ENCODE peak calls at places on chromosomes 6 and 20, in nine cellular contexts. O, F, J, U, K, D, I, Y and X are unnamed samples.

GRCh38 chr6:95280690-95281273 is 296.6 kb upstream of the MANEA start:
- DNase-seq in F (no peak), D (no peak), O (no peak), K (peak), I (peak), J (peak), Y (no peak), U (no peak), X (no peak)

GRCh38 chr6:137697267-137697938 is 169.7 kb upstream of the TNFAIP3 start:
- DNase-seq in J (peak), K (peak), U (peak), O (no peak), Y (peak), I (peak), D (no peak), F (no peak), X (peak)

GRCh38 chr20:32674362-32674789 is 635 bp upstream of the C20orf203 start:
- DNase-seq in J (peak), U (peak), F (peak), K (peak), I (peak), Y (peak), D (peak), O (no peak), X (peak)

GRCh38 chr6:136753624-136754023 is 38.7 kb downstream of the MAP3K5 start:
- DNase-seq in U (peak), K (peak), I (peak), F (peak), D (peak), Y (no peak), O (no peak), J (no peak), X (no peak)

GRCh38 chr20:34581341-34582189 is 23.0 kb downstream of the MAP1LC3A start:
- DNase-seq in F (no peak), Y (no peak), U (peak), O (no peak), K (peak), I (peak), J (peak), D (no peak), X (no peak)

GRCh38 chr6:159203304-159204005 is 34.3 kb downstream of the FNDC1 start:
- DNase-seq in D (no peak), O (no peak), J (peak), U (no peak), I (peak), K (no peak), Y (no peak), F (no peak), X (no peak)

GRCh38 chr6:81950877-81951276 is 198.4 kb upstream of the TENT5A start:
- DNase-seq in Y (no peak), U (no peak), D (no peak), F (no peak), J (peak), I (peak), K (peak), O (no peak), X (no peak)

GRCh38 chr20:51121901-51122412 is 99.0 kb upstream of the KCNG1 start:
- DNase-seq in K (peak), U (no peak), O (no peak), D (no peak), J (peak), Y (no peak), I (peak), F (no peak), X (no peak)

GRCh38 chr6:53143710-53144109 is 4.9 kb downstream of the GCM1 start:
- DNase-seq in F (no peak), O (no peak), U (no peak), Y (no peak), D (no peak), J (no peak), K (no peak), I (no peak), X (no peak)

GRCh38 chr20:40286991-40287531 is 402.0 kb downstream of the MAFB start:
- DNase-seq in K (peak), I (no peak), F (no peak), J (no peak), Y (no peak), O (no peak), U (no peak), D (no peak), X (peak)

GRCh38 chr6:33132121-33132524 is 56.3 kb downstream of the HLA-DPB1 start:
- DNase-seq in K (no peak), D (no peak), Y (no peak), O (no peak), U (no peak), J (no peak), I (peak), F (no peak), X (no peak)

GRCh38 chr6:52416629-52417151 is 3.5 kb upstream of the EFHC1 start:
- DNase-seq in K (peak), U (peak), I (peak), J (peak), Y (peak), D (no peak), F (no peak), O (peak), X (peak)

GRCh38 chr6:169869301-169869700 is 117.9 kb downstream of the ERMARD start:
- DNase-seq in O (no peak), F (no peak), U (no peak), Y (no peak), J (no peak), D (no peak), K (no peak), I (no peak), X (peak)

GRCh38 chr6:139152088-139152891 is 17.4 kb downstream of the HECA start:
- DNase-seq in I (no peak), O (no peak), F (no peak), U (no peak), K (no peak), D (no peak), J (peak), Y (no peak), X (no peak)

GRCh38 chr6:130098317-130098716 is 79.9 kb downstream of the L3MBTL3 start:
- DNase-seq in O (no peak), Y (peak), F (no peak), I (no peak), U (no peak), J (no peak), K (no peak), D (no peak), X (no peak)

GRCh38 chr6:13508711-13509705 is 21.6 kb upstream of the GFOD1 start:
- DNase-seq in U (no peak), D (no peak), O (no peak), K (no peak), F (no peak), Y (no peak), J (no peak), I (no peak), X (peak)

GRCh38 chr20:61311656-61312387 is 59.8 kb downstream of the CDH4 start:
- DNase-seq in Y (no peak), D (no peak), U (no peak), F (no peak), K (peak), J (no peak), O (no peak), I (no peak), X (no peak)

GRCh38 chr6:154995241-154996162 is at the start of gene TIAM2:
- DNase-seq in U (peak), J (peak), O (peak), D (no peak), I (no peak), K (no peak), Y (no peak), F (no peak), X (no peak)

GRCh38 chr6:84177253-84177652 is 50.2 kb downstream of the CEP162 start:
- DNase-seq in J (no peak), O (no peak), I (no peak), K (no peak), U (no peak), D (no peak), Y (peak), F (no peak), X (no peak)

GRCh38 chr20:49166534-49167449 is 21.3 kb downstream of the STAU1 start:
- DNase-seq in O (no peak), I (no peak), U (no peak), D (no peak), Y (no peak), J (no peak), F (no peak), K (no peak), X (no peak)

GRCh38 chr20:36591854-36592641 is 13.5 kb upstream of the RAB5IF start:
- DNase-seq in Y (peak), U (peak), O (no peak), F (peak), I (peak), D (peak), J (peak), K (no peak), X (no peak)